ENCODE peak calls at places on chromosomes 16 and 17, in seven cellular contexts. P is astrocyte of the hippocampus; D is CMK; Z is fibroblast of lung; I is endodermal cell; Y is effector CD4-positive, alpha-beta T cell; N is body of pancreas. W is an unnamed sample.

GRCh38 chr16:14486520-14487303 is 143.3 kb downstream of the PARN start:
- DNase-seq in P (peak; percentile 97), D (peak; percentile 64), Y (no peak), N (peak; percentile 98), I (peak; percentile 75), Z (peak; percentile 96), W (peak; percentile 88)

GRCh38 chr16:12584488-12585233 is 219.0 kb downstream of the CPPED1 start:
- DNase-seq in P (peak; percentile 12), I (peak; percentile 30), D (no peak), N (no peak), Z (no peak), Y (no peak), W (peak; percentile 42)

GRCh38 chr17:28467456-28468025 is 5.9 kb upstream of the SLC13A2 start:
- DNase-seq in P (peak; percentile 54), I (no peak), D (no peak), Y (no peak), Z (peak; percentile 38), N (no peak), W (no peak)

GRCh38 chr17:76716146-76716833 is 5.5 kb upstream of the MXRA7 start:
- DNase-seq in N (no peak), Y (peak; percentile 42), D (no peak), P (peak; percentile 95), I (no peak), Z (peak; percentile 98), W (no peak)

GRCh38 chr17:178292-179065 is 3.0 kb downstream of the DOC2B start:
- DNase-seq in P (no peak), Y (no peak), N (no peak), D (no peak), I (no peak), Z (no peak), W (no peak)

GRCh38 chr17:40614431-40615294 is 33.0 kb downstream of the SMARCE1 start:
- DNase-seq in Z (no peak), D (no peak), Y (no peak), N (no peak), I (no peak), P (no peak), W (peak; percentile 11)

GRCh38 chr17:3544365-3544764 is 13.2 kb downstream of the TRPV3 start:
- DNase-seq in D (no peak), Y (no peak), Z (no peak), I (peak; percentile 38), N (no peak), P (no peak), W (no peak)

GRCh38 chr17:38732376-38733314 is 2.5 kb downstream of the CISD3 start:
- DNase-seq in I (peak; percentile 42), D (no peak), P (no peak), N (peak; percentile 84), Z (no peak), Y (no peak), W (peak; percentile 17)

GRCh38 chr17:73838815-73839214 is 194.6 kb upstream of the SDK2 start:
- DNase-seq in D (no peak), Z (no peak), Y (no peak), N (no peak), P (no peak), I (no peak), W (no peak)

GRCh38 chr16:78551487-78552085 is 452.1 kb downstream of the WWOX start:
- DNase-seq in Z (no peak), N (no peak), P (no peak), D (no peak), I (peak; percentile 93), Y (no peak), W (no peak)

GRCh38 chr16:6616746-6617145 is 715.9 kb upstream of the RBFOX1 start:
- DNase-seq in N (no peak), Z (no peak), I (no peak), P (no peak), Y (no peak), D (no peak), W (no peak)

GRCh38 chr17:4318596-4318995 is 47.9 kb downstream of the UBE2G1 start:
- DNase-seq in I (no peak), N (no peak), Y (no peak), P (no peak), Z (no peak), D (no peak), W (no peak)

GRCh38 chr16:30183236-30183960 is at the start of gene CORO1A:
- DNase-seq in Z (peak; percentile 74), Y (peak; percentile 77), N (peak; percentile 79), I (peak; percentile 94), D (peak; percentile 85), P (peak; percentile 88), W (peak; percentile 57)

GRCh38 chr17:34242553-34242952 is 12.5 kb upstream of the CCL2 start:
- DNase-seq in P (no peak), N (no peak), D (no peak), Z (no peak), I (no peak), Y (no peak), W (no peak)

GRCh38 chr16:28845173-28846079 is 722 bp downstream of the TUFM start:
- DNase-seq in Z (no peak), P (peak; percentile 42), Y (no peak), I (peak; percentile 64), D (no peak), N (peak; percentile 33), W (no peak)

GRCh38 chr16:27326738-27327585 is 13.2 kb downstream of the IL4R start:
- DNase-seq in Y (peak; percentile 23), Z (peak; percentile 98), P (peak; percentile 82), D (no peak), N (peak; percentile 69), I (peak; percentile 99), W (peak; percentile 53)

GRCh38 chr17:63171428-63172205 is 205.6 kb downstream of the TANC2 start:
- DNase-seq in I (no peak), N (no peak), Z (peak; percentile 63), D (no peak), P (peak; percentile 62), Y (no peak), W (peak; percentile 23)

GRCh38 chr17:17030515-17031211 is 11.6 kb upstream of the MPRIP start:
- DNase-seq in N (no peak), D (no peak), P (no peak), I (peak; percentile 74), Z (no peak), Y (no peak), W (no peak)

GRCh38 chr16:89244754-89245153 is 27.3 kb downstream of the ZNF778 start:
- DNase-seq in Z (no peak), Y (no peak), N (no peak), P (no peak), I (no peak), D (no peak), W (no peak)

GRCh38 chr16:75080205-75081029 is 36.2 kb downstream of the LDHD start:
- DNase-seq in P (peak; percentile 47), I (no peak), N (no peak), Y (no peak), Z (peak; percentile 80), D (no peak), W (peak; percentile 19)

GRCh38 chr17:72361892-72362291 is 241.1 kb downstream of the SOX9 start:
- DNase-seq in P (no peak), N (no peak), Z (no peak), I (no peak), Y (no peak), D (no peak), W (no peak)

GRCh38 chr17:1764274-1764673 is 2.4 kb downstream of the SERPINF1 start:
- DNase-seq in N (peak; percentile 39), Z (peak; percentile 93), Y (no peak), P (peak; percentile 38), D (peak; percentile 49), I (no peak), W (no peak)

GRCh38 chr17:9022553-9023388 is 1.5 kb downstream of the NTN1 start:
- DNase-seq in Y (no peak), I (peak; percentile 85), P (peak; percentile 67), D (no peak), N (peak; percentile 17), Z (peak; percentile 11), W (no peak)

GRCh38 chr16:17235147-17235817 is 235.5 kb downstream of the XYLT1 start:
- DNase-seq in Y (no peak), D (no peak), P (peak; percentile 26), I (no peak), Z (no peak), N (no peak), W (no peak)

GRCh38 chr16:4081577-4082021 is 34.6 kb downstream of the ADCY9 start:
- DNase-seq in Z (peak; percentile 27), I (peak; percentile 45), N (no peak), P (peak; percentile 35), D (no peak), Y (no peak), W (no peak)

GRCh38 chr16:80656731-80657150 is 115.9 kb downstream of the DYNLRB2 start:
- DNase-seq in D (no peak), N (no peak), P (no peak), Y (no peak), Z (no peak), I (no peak), W (no peak)

GRCh38 chr16:17775061-17775460 is 304.3 kb upstream of the XYLT1 start:
- DNase-seq in I (no peak), N (no peak), P (no peak), Z (no peak), Y (no peak), D (no peak), W (no peak)

GRCh38 chr16:16139061-16139460 is 84.2 kb downstream of the ABCC6 start:
- DNase-seq in N (no peak), Y (no peak), I (no peak), P (no peak), Z (no peak), D (no peak), W (no peak)

GRCh38 chr17:50080096-50080480 is 15.1 kb upstream of the PDK2 start:
- DNase-seq in N (no peak), D (no peak), I (no peak), P (no peak), Y (no peak), Z (no peak), W (no peak)

GRCh38 chr17:49388290-49388640 is 26.2 kb upstream of the ZNF652 start:
- DNase-seq in I (no peak), Y (peak; percentile 16), D (no peak), P (no peak), Z (no peak), N (no peak), W (no peak)

GRCh38 chr17:57872536-57872935 is 22.7 kb upstream of the MRPS23 start:
- DNase-seq in N (no peak), Y (no peak), I (no peak), P (no peak), D (no peak), Z (no peak), W (no peak)

GRCh38 chr17:64156670-64157069 is 26.7 kb upstream of the ERN1 start:
- DNase-seq in N (no peak), Y (no peak), I (peak; percentile 42), D (no peak), Z (no peak), P (no peak), W (no peak)

GRCh38 chr17:34987232-34987631 is 6.9 kb downstream of the LIG3 start:
- DNase-seq in Y (no peak), P (no peak), D (no peak), I (no peak), Z (no peak), N (no peak), W (no peak)

GRCh38 chr17:1000597-1001490 is 3.9 kb downstream of the TIMM22 start:
- DNase-seq in Z (peak; percentile 83), D (no peak), Y (no peak), N (peak; percentile 47), P (peak; percentile 75), I (no peak), W (peak; percentile 24)

GRCh38 chr17:2724783-2725164 is 13.2 kb upstream of the CLUH start:
- DNase-seq in I (peak; percentile 93), P (peak; percentile 61), D (no peak), N (peak; percentile 63), Z (peak; percentile 25), Y (no peak), W (no peak)

GRCh38 chr17:4690745-4691144 is 13.2 kb downstream of the PELP1 start:
- DNase-seq in D (no peak), P (no peak), Y (no peak), I (no peak), Z (no peak), N (no peak), W (no peak)

GRCh38 chr16:84759906-84760305 is 59.9 kb upstream of the CRISPLD2 start:
- DNase-seq in N (no peak), P (no peak), I (no peak), Y (no peak), D (no peak), Z (no peak), W (no peak)

GRCh38 chr17:73902416-73903181 is 258.4 kb upstream of the SDK2 start:
- DNase-seq in D (no peak), N (peak; percentile 29), P (no peak), I (peak; percentile 77), Y (no peak), Z (no peak), W (no peak)